ENCODE peak calls at places on chromosomes 1 and 21, in ten cellular contexts. Q, Y, C, A, B, D, M, V, T and N are unnamed samples.

GRCh38 chr1:78101514-78101913 is 55.7 kb downstream of the GIPC2 start:
- DNase-seq in Q (no peak), Y (peak; percentile 97), C (no peak), A (peak; percentile 99), B (peak; percentile 94), D (peak; percentile 46), M (no peak), V (peak; percentile 97), T (peak; percentile 99), N (no peak)

GRCh38 chr1:226872455-226872854 is 2.0 kb downstream of the PSEN2 start:
- DNase-seq in Q (no peak), Y (peak; percentile 71), C (no peak), A (peak; percentile 83), B (peak; percentile 63), D (no peak), M (no peak), V (peak; percentile 84), T (no peak), N (no peak)

GRCh38 chr1:62384276-62385005 is 52.4 kb upstream of the USP1 start:
- DNase-seq in Q (no peak), Y (peak; percentile 86), C (no peak), A (peak; percentile 60), B (peak; percentile 94), D (no peak), M (no peak), V (peak; percentile 94), T (peak; percentile 97), N (no peak)

GRCh38 chr21:33388188-33388587 is 15.0 kb upstream of the IFNGR2 start:
- DNase-seq in Q (no peak), Y (no peak), C (no peak), A (no peak), B (no peak), D (no peak), M (no peak), V (no peak), T (no peak), N (no peak)

GRCh38 chr1:53551428-53551995 is 92.3 kb downstream of the DMRTB1 start:
- DNase-seq in Q (no peak), Y (no peak), C (peak; percentile 1), A (no peak), B (no peak), D (peak; percentile 1), M (no peak), V (no peak), T (no peak), N (no peak)

GRCh38 chr1:159678924-159679323 is 35.5 kb downstream of the CRP start:
- DNase-seq in Q (no peak), Y (no peak), C (no peak), A (peak; percentile 88), B (no peak), D (no peak), M (no peak), V (peak; percentile 60), T (no peak), N (no peak)

GRCh38 chr1:244239261-244239770 is 188.2 kb downstream of the ZBTB18 start:
- DNase-seq in Q (no peak), Y (peak; percentile 45), C (no peak), A (peak; percentile 19), B (peak; percentile 34), D (no peak), M (no peak), V (no peak), T (peak; percentile 31), N (no peak)

GRCh38 chr1:92203105-92203504 is 14.6 kb upstream of the C1orf146 start:
- DNase-seq in Q (no peak), Y (no peak), C (no peak), A (no peak), B (no peak), D (no peak), M (no peak), V (no peak), T (no peak), N (no peak)

GRCh38 chr1:63775418-63776127 is 1.8 kb downstream of the ROR1 start:
- DNase-seq in Q (no peak), Y (peak; percentile 17), C (no peak), A (no peak), B (peak; percentile 16), D (no peak), M (no peak), V (no peak), T (no peak), N (no peak)

GRCh38 chr1:244730153-244730933 is 77.4 kb downstream of the DESI2 start:
- DNase-seq in Q (peak; percentile 50), Y (peak; percentile 49), C (peak; percentile 33), A (peak; percentile 49), B (peak; percentile 63), D (peak; percentile 24), M (peak; percentile 63), V (peak; percentile 52), T (peak; percentile 70), N (peak; percentile 22)

GRCh38 chr1:167474191-167474641 is 44.1 kb downstream of the CD247 start:
- DNase-seq in Q (no peak), Y (no peak), C (no peak), A (no peak), B (no peak), D (no peak), M (peak; percentile 54), V (no peak), T (no peak), N (no peak)

GRCh38 chr1:24111264-24111997 is 504 bp downstream of the MYOM3 start:
- DNase-seq in Q (no peak), Y (no peak), C (peak; percentile 43), A (peak; percentile 40), B (no peak), D (peak; percentile 37), M (no peak), V (no peak), T (no peak), N (no peak)

GRCh38 chr1:60044881-60045280 is 28.7 kb downstream of the C1orf87 start:
- DNase-seq in Q (no peak), Y (no peak), C (no peak), A (no peak), B (peak; percentile 6), D (no peak), M (no peak), V (peak; percentile 6), T (no peak), N (no peak)

GRCh38 chr1:240691521-240692338 is 79.8 kb upstream of the GREM2 start:
- DNase-seq in Q (peak; percentile 50), Y (peak; percentile 78), C (no peak), A (no peak), B (peak; percentile 51), D (peak; percentile 25), M (peak; percentile 65), V (peak; percentile 38), T (peak; percentile 56), N (no peak)
- TF ChIP-seq CTCF in Q (peak; percentile 68), Y (peak; percentile 92), C (peak; percentile 45), A (no peak), B (peak; percentile 73), D (peak; percentile 68), M (peak; percentile 70), V (peak; percentile 47), T (peak; percentile 84), N (peak; percentile 37)

GRCh38 chr21:28509031-28509430 is 483.6 kb downstream of the LTN1 start:
- DNase-seq in Q (no peak), Y (no peak), C (no peak), A (no peak), B (no peak), D (no peak), M (peak; percentile 25), V (no peak), T (no peak), N (no peak)
- TF ChIP-seq CTCF in Q (no peak), Y (no peak), C (no peak), A (no peak), B (no peak), D (no peak), M (peak; percentile 11), V (no peak), T (no peak), N (no peak)

GRCh38 chr1:204142032-204142974 is 9.5 kb downstream of the ETNK2 start:
- DNase-seq in Q (no peak), Y (no peak), C (no peak), A (no peak), B (no peak), D (no peak), M (no peak), V (no peak), T (no peak), N (no peak)
- TF ChIP-seq CTCF in Q (no peak), Y (no peak), C (no peak), A (no peak), B (no peak), D (no peak), M (no peak), V (no peak), T (no peak), N (no peak)

GRCh38 chr1:161314201-161314981 is at the start of gene SDHC:
- DNase-seq in Q (peak; percentile 91), Y (peak; percentile 85), C (peak; percentile 90), A (peak; percentile 92), B (peak; percentile 96), D (peak; percentile 88), M (peak; percentile 95), V (peak; percentile 94), T (peak; percentile 86), N (peak; percentile 90)
- TF ChIP-seq CTCF in Q (no peak), Y (peak; percentile 51), C (peak; percentile 23), A (peak; percentile 39), B (peak; percentile 69), D (peak; percentile 32), M (peak; percentile 53), V (peak; percentile 54), T (peak; percentile 50), N (no peak)

GRCh38 chr1:5456090-5456789 is 536.0 kb downstream of the NPHP4 start:
- DNase-seq in Q (no peak), Y (no peak), C (no peak), A (no peak), B (no peak), D (no peak), M (no peak), V (no peak), T (no peak), N (no peak)
- TF ChIP-seq CTCF in Q (no peak), Y (no peak), C (no peak), A (no peak), B (no peak), D (no peak), M (no peak), V (no peak), T (no peak), N (no peak)

GRCh38 chr1:231757101-231757404 is 130.5 kb downstream of the DISC1 start:
- DNase-seq in Q (no peak), Y (no peak), C (no peak), A (no peak), B (no peak), D (no peak), M (no peak), V (no peak), T (no peak), N (no peak)
- TF ChIP-seq CTCF in Q (no peak), Y (no peak), C (peak; percentile 9), A (no peak), B (no peak), D (no peak), M (no peak), V (no peak), T (no peak), N (peak; percentile 62)